ENCODE peak calls at places on chromosomes 16 and 17, in seven cellular contexts. F, C, H, G, Z, I and R are unnamed samples.

GRCh38 chr16:26335236-26335809 is 643.6 kb downstream of the HS3ST4 start:
- DNase-seq in F (no peak), C (no peak), H (no peak), Z (no peak), I (no peak), G (no peak), R (no peak)

GRCh38 chr17:37107406-37108083 is 158.8 kb downstream of the AATF start:
- DNase-seq in C (peak), H (peak), F (no peak), G (no peak), Z (no peak), I (no peak), R (no peak)

GRCh38 chr17:30520436-30520835 is 43.2 kb downstream of the GOSR1 start:
- DNase-seq in G (no peak), Z (no peak), I (no peak), F (no peak), C (peak), H (no peak), R (no peak)

GRCh38 chr16:65285128-65286120 is 163.6 kb upstream of the CDH11 start:
- DNase-seq in C (peak), H (no peak), F (no peak), G (no peak), Z (no peak), I (no peak), R (no peak)

GRCh38 chr17:11935734-11936406 is 61.4 kb downstream of the ZNF18 start:
- DNase-seq in Z (peak), C (peak), H (no peak), G (no peak), F (no peak), I (peak), R (no peak)

GRCh38 chr17:19546289-19547065 is 12.8 kb downstream of the SLC47A1 start:
- DNase-seq in F (no peak), C (no peak), H (peak), G (no peak), I (peak), Z (peak), R (no peak)

GRCh38 chr17:17467720-17468119 is 9.1 kb upstream of the MED9 start:
- DNase-seq in C (peak), Z (peak), F (no peak), H (no peak), G (no peak), I (no peak), R (no peak)

GRCh38 chr16:11632455-11632921 is 35.8 kb upstream of the SNN start:
- DNase-seq in Z (peak), H (no peak), C (peak), F (no peak), I (no peak), G (no peak), R (no peak)

GRCh38 chr16:88963583-88963982 is 13.4 kb downstream of the CBFA2T3 start:
- DNase-seq in I (no peak), C (no peak), H (no peak), G (no peak), Z (no peak), F (no peak), R (no peak)

GRCh38 chr17:55117063-55117611 is 147.6 kb upstream of the HLF start:
- DNase-seq in I (no peak), H (no peak), Z (no peak), G (no peak), C (no peak), F (no peak), R (no peak)

GRCh38 chr16:86051376-86052114 is 152.6 kb downstream of the IRF8 start:
- DNase-seq in F (no peak), G (no peak), I (no peak), H (no peak), Z (no peak), C (peak), R (no peak)

GRCh38 chr16:81823111-81823510 is 44.0 kb downstream of the PLCG2 start:
- DNase-seq in C (no peak), F (no peak), G (no peak), I (no peak), H (peak), Z (peak), R (no peak)

GRCh38 chr17:79354173-79354820 is 256.6 kb downstream of the RBFOX3 start:
- DNase-seq in F (no peak), I (no peak), C (no peak), H (no peak), Z (no peak), G (no peak), R (no peak)

GRCh38 chr17:72192409-72193192 is 71.8 kb downstream of the SOX9 start:
- DNase-seq in Z (no peak), F (no peak), C (peak), G (no peak), H (no peak), I (no peak), R (no peak)